ENCODE peak calls at places on chromosomes 1 and 21, in four cellular contexts. X is progenitor cell of endocrine pancreas, R is activated B cell treated with CpG ODN at 0.5 μM for 24 hours, T is dorsolateral prefrontal cortex. Y is an unnamed sample.

GRCh38 chr1:156838972-156839371 is 19.9 kb downstream of the INSRR start:
- DNase-seq in T (no peak), R (no peak), X (no peak), Y (peak)

GRCh38 chr1:3899776-3900149 is 309 bp downstream of the C1orf174 start:
- DNase-seq in R (no peak), X (peak), T (no peak), Y (no peak)

GRCh38 chr1:182707116-182707515 is 22.7 kb upstream of the RGS8 start:
- DNase-seq in X (no peak), R (no peak), T (no peak), Y (no peak)

GRCh38 chr1:204128964-204129896 is 22.6 kb downstream of the ETNK2 start:
- DNase-seq in R (peak), T (peak), X (peak), Y (peak)

GRCh38 chr1:150009604-150010387 is 730 bp downstream of the OTUD7B start:
- DNase-seq in R (no peak), X (no peak), T (no peak), Y (peak)

GRCh38 chr1:9595156-9595967 is 6.7 kb downstream of the TMEM201 start:
- DNase-seq in R (no peak), X (no peak), T (no peak), Y (no peak)

GRCh38 chr1:184716158-184716557 is 38.5 kb downstream of the EDEM3 start:
- DNase-seq in T (no peak), R (no peak), X (no peak), Y (no peak)

GRCh38 chr1:88998716-88999115 is 6.3 kb upstream of the KYAT3 start:
- DNase-seq in X (no peak), T (no peak), R (no peak), Y (no peak)

GRCh38 chr1:116777831-116778830 is 23.9 kb downstream of the CD2 start:
- DNase-seq in R (no peak), T (no peak), X (no peak), Y (no peak)

GRCh38 chr1:198449727-198450433 is 90.6 kb downstream of the ATP6V1G3 start:
- DNase-seq in R (no peak), X (no peak), T (no peak), Y (no peak)

GRCh38 chr21:28624626-28625025 is 368.1 kb downstream of the LTN1 start:
- DNase-seq in T (no peak), R (no peak), X (no peak), Y (no peak)

GRCh38 chr1:85911742-85912141 is 203.5 kb upstream of the ZNHIT6 start:
- DNase-seq in X (no peak), T (no peak), R (no peak), Y (no peak)

GRCh38 chr1:113991467-113991997 is 12.3 kb downstream of the OLFML3 start:
- DNase-seq in X (no peak), R (no peak), T (no peak), Y (no peak)
- TF ChIP-seq CTCF in X (no peak), R (no peak), T (no peak), Y (no peak)

GRCh38 chr1:65265296-65266271 is 43.8 kb upstream of the DNAJC6 start:
- DNase-seq in R (no peak), T (peak), X (peak), Y (no peak)
- TF ChIP-seq CTCF in R (no peak), T (peak), X (peak), Y (no peak)

DNA sequence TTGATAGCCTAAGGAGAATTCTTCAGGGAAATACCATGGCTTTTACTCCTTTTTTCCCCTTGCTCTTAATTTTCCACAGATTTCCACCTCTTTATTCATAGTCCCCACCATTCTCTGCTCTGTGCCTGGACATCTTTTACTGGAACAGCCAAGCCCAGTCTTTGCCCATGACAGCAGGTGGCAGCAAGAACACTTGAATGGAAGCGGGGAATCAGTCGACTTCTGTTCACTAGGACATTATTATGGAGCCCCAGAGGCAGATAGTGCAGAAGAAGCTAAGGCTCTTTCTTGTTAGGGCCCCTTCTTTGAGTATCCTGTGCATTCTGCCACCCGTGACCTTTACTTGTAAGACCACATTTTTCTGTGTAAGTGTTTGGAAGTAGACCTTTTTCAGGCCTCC is 6.3 kb downstream of the OR14I1 start:
- DNase-seq in T (no peak), R (no peak), X (no peak), Y (no peak)
- TF ChIP-seq CTCF in T (no peak), R (no peak), X (no peak), Y (no peak)

GRCh38 chr1:7473223-7474142 is 297.6 kb upstream of the VAMP3 start:
- DNase-seq in R (no peak), X (no peak), T (no peak), Y (no peak)

GRCh38 chr1:7474143-7474490 is 297.0 kb upstream of the VAMP3 start:
- DNase-seq in T (no peak), R (no peak), X (no peak), Y (no peak)

GRCh38 chr1:7475691-7476090 is 295.4 kb upstream of the VAMP3 start:
- DNase-seq in R (no peak), T (no peak), X (no peak), Y (no peak)

GRCh38 chr1:7476402-7476801 is 294.7 kb upstream of the VAMP3 start:
- DNase-seq in X (no peak), R (no peak), T (no peak), Y (no peak)

GRCh38 chr1:7474786-7475502 is 296.2 kb upstream of the VAMP3 start:
- DNase-seq in R (no peak), T (no peak), X (no peak), Y (no peak)
- TF ChIP-seq CTCF in R (no peak), T (no peak), X (no peak), Y (no peak)

GRCh38 chr1:205739348-205740160 is 10.4 kb downstream of the NUCKS1 start:
- DNase-seq in X (no peak), T (no peak), R (no peak), Y (no peak)

GRCh38 chr1:205735218-205735617 is 14.8 kb downstream of the NUCKS1 start:
- DNase-seq in R (no peak), T (no peak), X (no peak), Y (no peak)

GRCh38 chr1:205729945-205730610 is 19.9 kb downstream of the NUCKS1 start:
- DNase-seq in R (no peak), T (no peak), X (no peak), Y (no peak)

GRCh38 chr1:205733438-205734175 is 16.4 kb downstream of the NUCKS1 start:
- DNase-seq in X (no peak), T (no peak), R (no peak), Y (no peak)
- TF ChIP-seq CTCF in X (no peak), T (no peak), R (no peak), Y (no peak)

GRCh38 chr1:41733021-41733420 is 185.7 kb downstream of the HIVEP3 start:
- DNase-seq in R (no peak), X (no peak), T (no peak), Y (no peak)

GRCh38 chr1:41735587-41736290 is 183.0 kb downstream of the HIVEP3 start:
- DNase-seq in R (no peak), X (no peak), T (peak), Y (no peak)

GRCh38 chr1:41734201-41734915 is 184.4 kb downstream of the HIVEP3 start:
- DNase-seq in T (no peak), R (no peak), X (no peak), Y (no peak)

GRCh38 chr1:41733725-41734124 is 185.0 kb downstream of the HIVEP3 start:
- DNase-seq in X (no peak), R (no peak), T (no peak), Y (no peak)

GRCh38 chr1:41735139-41735538 is 183.6 kb downstream of the HIVEP3 start:
- DNase-seq in R (no peak), X (no peak), T (no peak), Y (no peak)
- TF ChIP-seq CTCF in R (no peak), X (no peak), T (no peak), Y (no peak)

GRCh38 chr1:174017231-174017970 is 4.8 kb downstream of the RC3H1 start:
- DNase-seq in X (no peak), T (no peak), R (no peak), Y (no peak)
- TF ChIP-seq CTCF in X (no peak), T (no peak), R (no peak), Y (no peak)

GRCh38 chr1:66712819-66713218 is 39.4 kb upstream of the DYNLT5 start:
- DNase-seq in X (no peak), T (no peak), R (no peak), Y (no peak)

DNA sequence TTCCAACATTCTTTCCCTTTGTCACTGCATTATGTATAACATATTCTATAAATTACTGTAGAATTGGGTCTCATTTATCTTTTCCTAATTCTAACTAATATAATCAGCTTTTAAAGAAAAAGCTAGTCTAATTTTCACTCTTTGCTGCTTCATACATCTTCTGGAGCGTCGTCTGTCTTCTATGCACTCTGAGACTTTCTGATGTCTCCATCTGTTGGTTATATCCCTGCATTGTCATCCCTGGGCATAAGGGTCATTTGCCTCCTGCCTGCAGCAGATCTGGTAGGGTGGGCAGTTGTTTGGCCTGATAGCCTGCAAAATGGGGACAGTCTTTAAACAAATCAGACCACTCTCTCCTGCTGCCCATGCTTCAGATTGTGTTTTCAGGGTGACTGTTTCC is 40.8 kb upstream of the DYNLT5 start:
- DNase-seq in T (no peak), X (no peak), R (no peak), Y (no peak)
- TF ChIP-seq CTCF in T (peak), X (no peak), R (no peak), Y (no peak)

GRCh38 chr1:165871311-165872067 is 44.1 kb downstream of the UCK2 start:
- DNase-seq in R (no peak), X (no peak), T (no peak), Y (peak)
- TF ChIP-seq CTCF in R (no peak), X (peak), T (peak), Y (peak)

DNA sequence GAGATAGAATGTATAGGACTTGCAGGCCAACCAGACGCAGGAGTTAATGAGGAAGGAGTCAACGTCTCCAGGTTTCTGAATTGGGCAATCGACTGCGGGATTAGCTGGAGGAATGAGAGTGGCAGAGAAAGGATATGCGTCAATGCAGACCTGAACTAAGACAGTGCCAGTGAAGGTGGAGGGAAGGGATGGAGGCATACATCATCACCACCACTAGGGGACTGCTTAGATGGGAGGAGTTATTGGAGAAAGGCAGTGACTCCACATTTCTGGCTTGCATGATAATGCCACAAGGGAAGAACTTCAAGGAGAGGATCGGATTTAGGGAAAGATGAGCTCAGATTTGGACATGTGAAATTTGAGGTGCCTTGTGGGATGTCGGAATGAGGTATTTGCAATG is 17.4 kb downstream of the VASH2 start:
- DNase-seq in R (no peak), T (no peak), X (no peak), Y (no peak)
- TF ChIP-seq CTCF in R (no peak), T (peak), X (peak), Y (no peak)